ENCODE peak calls at places on chromosomes 1 and 21, in eight cellular contexts. R is CD8-positive, alpha-beta T cell; S is A549; G is left ventricle myocardium inferior; Y is endothelial cell; Q is H9; N is nephron progenitor cell; O is breast epithelium. H is an unnamed sample.
A peak's percentile ranks its signal among the peaks of the same experiment; 100 is the strongest.

GRCh38 chr1:27773732-27774445 is 870 bp downstream of the STX12 start:
- DNase-seq in S (no peak), N (no peak), G (no peak), R (peak; percentile 2), O (no peak), Y (no peak), Q (no peak), H (no peak)

GRCh38 chr1:69497847-69498246 is 69.9 kb upstream of the LRRC7 start:
- DNase-seq in R (no peak), N (no peak), Q (no peak), O (no peak), Y (no peak), S (no peak), G (no peak), H (no peak)

GRCh38 chr1:180633092-180634045 is 1.5 kb downstream of the XPR1 start:
- DNase-seq in O (no peak), R (no peak), N (no peak), Y (no peak), S (no peak), G (no peak), Q (no peak), H (no peak)

GRCh38 chr1:9200441-9200840 is 34.1 kb upstream of the H6PD start:
- DNase-seq in S (no peak), G (no peak), O (no peak), R (no peak), N (no peak), Y (no peak), Q (no peak), H (no peak)

GRCh38 chr1:234907585-234908457 is 220.8 kb downstream of the TOMM20 start:
- DNase-seq in Q (no peak), G (no peak), S (no peak), O (no peak), Y (no peak), N (no peak), R (no peak), H (no peak)

GRCh38 chr21:35323947-35324346 is 274.8 kb upstream of the RUNX1 start:
- DNase-seq in Q (no peak), G (peak; percentile 44), O (no peak), Y (no peak), R (no peak), N (no peak), S (no peak), H (no peak)

GRCh38 chr21:17782051-17782450 is 37.1 kb downstream of the C21orf91 start:
- DNase-seq in G (no peak), N (no peak), S (no peak), Y (no peak), R (no peak), O (no peak), Q (no peak), H (no peak)

GRCh38 chr1:37793773-37794371 is at the start of gene MANEAL:
- DNase-seq in G (peak; percentile 32), N (peak; percentile 76), S (peak; percentile 39), Q (peak; percentile 56), R (no peak), O (no peak), Y (peak; percentile 47), H (peak; percentile 43)

GRCh38 chr1:119675349-119676343 is 27.6 kb upstream of the ZNF697 start:
- DNase-seq in Y (peak; percentile 78), N (peak; percentile 82), S (peak; percentile 58), O (peak; percentile 85), Q (peak; percentile 90), R (peak; percentile 22), G (peak; percentile 38), H (peak; percentile 60)

GRCh38 chr1:100219879-100220278 is 29.8 kb downstream of the DBT start:
- DNase-seq in Y (no peak), R (no peak), S (no peak), G (no peak), O (no peak), Q (no peak), N (no peak), H (no peak)

GRCh38 chr1:51491166-51491981 is 27.7 kb downstream of the EPS15 start:
- DNase-seq in R (no peak), Y (no peak), N (no peak), O (no peak), S (no peak), G (no peak), Q (no peak), H (no peak)

GRCh38 chr1:206479164-206480125 is 9.2 kb downstream of the IKBKE start:
- DNase-seq in N (peak; percentile 80), R (peak; percentile 46), Q (peak; percentile 78), G (peak; percentile 56), O (peak; percentile 66), Y (peak; percentile 71), S (peak; percentile 91), H (peak; percentile 56)

GRCh38 chr1:107512836-107513235 is 372.0 kb downstream of the NTNG1 start:
- DNase-seq in Q (no peak), N (no peak), O (no peak), R (no peak), S (no peak), G (no peak), Y (no peak), H (no peak)

DNA sequence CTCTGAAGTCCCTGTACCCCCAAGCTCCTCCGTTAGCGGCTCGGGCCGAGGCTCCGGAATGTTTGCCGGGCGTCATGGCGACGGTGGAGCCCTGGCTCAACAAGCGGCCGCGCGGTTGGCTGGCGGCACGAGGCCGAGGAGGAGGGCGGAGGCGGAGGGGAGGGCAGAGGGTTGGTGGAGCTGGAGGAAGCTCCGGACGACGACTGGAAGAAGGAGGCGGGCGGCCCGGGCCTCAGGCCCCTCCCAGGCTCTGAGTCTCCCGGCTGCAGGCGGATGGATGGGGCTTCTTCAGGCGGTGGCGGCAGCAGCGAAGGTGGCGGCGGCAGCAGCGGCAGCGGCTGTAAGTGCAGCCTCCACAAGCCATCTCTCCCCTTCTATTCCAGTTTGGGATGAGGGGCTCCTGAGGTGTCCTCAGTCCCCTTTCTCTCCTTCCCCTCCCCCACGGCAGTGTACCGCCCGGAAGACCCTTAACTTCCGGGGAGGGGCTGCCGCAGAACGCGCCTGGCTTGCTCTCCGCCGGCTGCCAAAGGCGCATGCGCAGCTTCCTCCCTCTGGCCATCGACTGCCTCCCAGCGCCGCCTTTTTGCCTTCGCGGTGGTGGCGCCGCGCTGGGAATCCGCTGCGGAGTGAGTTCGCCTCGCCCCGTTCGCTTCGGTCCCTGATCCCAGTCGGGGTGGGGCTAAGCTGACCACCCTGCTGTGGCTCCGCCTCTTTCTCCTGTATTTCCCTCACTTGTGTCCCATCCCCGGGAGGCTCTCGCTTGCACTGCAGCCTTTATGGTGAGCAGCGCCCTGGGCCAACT is at the start of the genes DNAI4 and MIER1:
- DNase-seq in R (peak; percentile 95), G (peak; percentile 98), O (peak; percentile 97), N (peak; percentile 98), Y (peak; percentile 98), Q (peak; percentile 97), S (peak; percentile 89), H (peak; percentile 98)
- TF ChIP-seq CTCF in R (no peak), G (peak; percentile 52), O (peak; percentile 57), N (no peak), Y (no peak), Q (peak; percentile 15), S (no peak), H (peak; percentile 31)

DNA sequence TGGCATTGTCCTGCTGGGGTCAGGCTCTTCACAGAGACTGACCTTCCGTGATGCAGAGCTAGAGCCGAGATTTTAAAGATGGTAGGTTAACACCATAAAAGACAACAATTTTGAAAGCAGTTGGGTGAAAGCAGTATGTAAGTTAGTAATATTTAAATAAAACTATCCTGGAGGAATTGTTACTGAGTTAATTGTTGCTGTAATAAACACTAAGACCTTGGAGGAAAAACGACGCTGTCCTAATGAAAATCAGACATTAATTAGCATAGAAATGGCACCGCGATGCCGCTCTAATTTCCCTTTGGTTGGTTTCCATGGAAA is 662 bp upstream of the ANP32E start:
- DNase-seq in S (peak; percentile 82), O (no peak), N (no peak), Y (no peak), Q (no peak), G (no peak), R (no peak), H (no peak)
- TF ChIP-seq CTCF in S (peak; percentile 6), O (no peak), N (peak; percentile 4), Y (no peak), Q (no peak), G (no peak), R (no peak), H (peak; percentile 9)

DNA sequence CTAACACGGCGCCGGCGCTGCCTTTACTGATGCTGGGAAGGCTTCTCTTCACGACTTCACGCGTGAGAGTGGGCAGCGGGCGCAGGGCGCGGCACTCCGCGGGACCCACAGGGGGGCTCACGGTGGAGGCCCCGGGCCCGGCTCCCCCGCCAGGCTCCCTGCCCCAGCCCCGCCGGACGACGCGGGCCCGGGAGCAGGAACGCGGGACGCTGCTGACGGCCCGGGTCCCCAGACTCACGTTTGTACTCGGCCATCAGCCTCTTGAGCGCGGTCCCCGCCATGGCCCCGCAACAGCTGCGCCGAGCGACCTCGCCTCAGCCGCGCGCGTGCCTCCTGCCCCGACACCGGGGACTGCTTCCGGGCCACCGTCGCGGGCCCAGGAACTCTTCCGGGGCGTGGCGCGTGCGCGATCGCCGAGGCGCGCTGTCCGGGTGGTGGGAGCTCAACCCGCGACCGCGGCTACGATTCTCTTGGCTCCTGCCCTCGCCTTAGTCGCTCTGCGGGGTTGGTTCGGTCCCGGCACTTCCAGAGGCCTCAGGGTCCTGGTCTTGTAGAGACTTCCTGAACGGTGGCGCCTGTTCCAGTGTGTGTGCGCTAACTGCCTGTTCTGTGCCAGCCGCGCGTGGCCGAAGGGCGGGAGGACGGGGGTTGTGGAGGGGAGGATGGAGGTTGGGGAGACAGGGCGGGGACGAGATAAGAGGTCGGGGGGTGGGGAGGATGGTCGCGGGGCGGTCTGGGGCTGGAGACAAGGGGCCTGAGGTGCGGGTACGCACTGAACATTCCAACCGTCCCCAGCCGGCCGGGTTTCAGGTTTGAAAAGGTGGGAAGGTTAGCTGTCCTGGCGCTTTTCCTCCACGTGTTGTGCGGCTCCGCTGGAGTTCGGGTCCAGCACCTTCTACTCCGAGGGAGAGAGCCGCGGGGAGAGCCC is at the start of gene UBE2G2:
- DNase-seq in Q (peak; percentile 78), Y (peak; percentile 86), O (peak; percentile 70), R (peak; percentile 70), G (peak; percentile 82), S (peak; percentile 72), N (peak; percentile 90), H (peak; percentile 81)
- TF ChIP-seq CTCF in Q (no peak), Y (peak; percentile 4), O (no peak), R (peak; percentile 52), G (no peak), S (no peak), N (no peak), H (no peak)

DNA sequence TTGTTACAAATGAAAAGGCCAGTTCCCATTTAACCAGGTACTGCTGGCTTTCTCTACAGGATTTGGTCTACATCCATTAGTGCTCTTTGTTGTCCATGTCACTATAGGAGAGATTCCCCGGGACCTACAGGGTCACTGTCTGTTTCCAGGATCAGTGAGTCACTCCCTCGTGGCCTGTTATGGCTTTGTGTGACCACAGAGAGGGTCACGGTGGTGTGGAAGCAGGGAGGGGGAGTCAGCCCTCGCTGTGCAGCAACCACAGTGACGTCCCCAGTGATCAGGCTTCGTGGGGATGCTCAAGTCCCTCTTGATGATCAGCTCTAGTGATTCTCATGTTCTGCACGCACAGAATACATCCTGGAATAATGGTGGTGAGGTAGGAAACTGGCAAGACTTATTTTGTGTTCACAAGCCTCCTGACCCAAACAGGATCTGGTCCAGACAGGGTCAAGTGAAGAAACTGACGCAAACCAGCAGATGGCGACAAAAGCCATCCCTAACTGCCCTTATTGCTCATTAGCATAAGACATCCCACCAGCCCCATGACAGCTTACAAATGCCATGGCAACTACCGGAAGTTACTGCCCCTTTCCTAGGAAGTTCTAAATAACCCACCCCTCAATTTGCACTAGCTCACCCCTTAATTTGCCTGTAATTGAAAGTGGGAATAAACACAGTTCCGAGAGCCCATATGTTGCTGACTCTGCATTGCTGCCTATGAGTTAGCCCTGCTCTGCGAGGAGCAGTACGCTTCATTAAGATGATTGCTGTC is 98.5 kb downstream of the DISC1 start:
- DNase-seq in G (no peak), O (no peak), Q (peak; percentile 77), S (peak; percentile 40), Y (peak; percentile 49), N (peak; percentile 29), R (no peak), H (no peak)
- TF ChIP-seq CTCF in G (peak; percentile 51), O (no peak), Q (peak; percentile 84), S (peak; percentile 53), Y (peak; percentile 65), N (peak; percentile 34), R (no peak), H (peak; percentile 54)